ENCODE peak calls at places on chromosomes 4 and X, in five cellular contexts. O is dorsolateral prefrontal cortex; G is stimulated activated CD4-positive, alpha-beta T cell treated with anti-CD3 and anti-CD28 coated beads, Interleukin-15, amount 100 ng/mL, for 1 hour; N is A549; I is SW480. F is an unnamed sample.

GRCh38 chrX:53255738-53256191 is 25.6 kb downstream of the IQSEC2 start:
- DNase-seq in O (no peak), G (no peak), N (no peak), I (no peak), F (no peak)

GRCh38 chr4:8303485-8304281 is 34.1 kb downstream of the HTRA3 start:
- DNase-seq in O (no peak), G (no peak), N (peak; percentile 89), I (peak; percentile 71), F (peak; percentile 59)

GRCh38 chr4:173217727-173218126 is 49.1 kb downstream of the GALNT7 start:
- DNase-seq in O (no peak), G (no peak), N (no peak), I (no peak), F (no peak)

GRCh38 chrX:114619874-114620273 is 36.0 kb downstream of the HTR2C start:
- DNase-seq in O (no peak), G (no peak), N (no peak), I (no peak), F (peak; percentile 18)

GRCh38 chrX:118315529-118315928 is 30.4 kb upstream of the WDR44 start:
- DNase-seq in O (no peak), G (no peak), N (no peak), I (no peak), F (no peak)

GRCh38 chrX:149950681-149951080 is 12.4 kb upstream of the EOLA2 start:
- DNase-seq in O (no peak), G (no peak), N (peak; percentile 55), I (peak; percentile 21), F (peak; percentile 35)

GRCh38 chrX:1767026-1767425 is 152.2 kb downstream of the ASMT start:
- DNase-seq in O (peak; percentile 14), G (no peak), N (no peak), I (no peak), F (no peak)

GRCh38 chr4:54225671-54226398 is 3.3 kb upstream of the PDGFRA start:
- DNase-seq in O (no peak), G (no peak), N (no peak), I (no peak), F (peak; percentile 16)

GRCh38 chrX:23478056-23478455 is 143.4 kb downstream of the PTCHD1 start:
- DNase-seq in O (no peak), G (no peak), N (no peak), I (no peak), F (no peak)

GRCh38 chr4:24417206-24417605 is 167.1 kb downstream of the DHX15 start:
- DNase-seq in O (no peak), G (no peak), N (no peak), I (no peak), F (no peak)

GRCh38 chr4:72394264-72394663 is 174.8 kb downstream of the ADAMTS3 start:
- DNase-seq in O (no peak), G (no peak), N (peak; percentile 1), I (no peak), F (no peak)

GRCh38 chrX:132480581-132481203 is 8.1 kb downstream of the MBNL3 start:
- DNase-seq in O (no peak), G (no peak), N (no peak), I (peak; percentile 94), F (peak; percentile 34)

GRCh38 chr4:15420642-15421041 is 7.2 kb upstream of the C1QTNF7 start:
- DNase-seq in O (no peak), G (no peak), N (no peak), I (no peak), F (no peak)

GRCh38 chrX:30935985-30936384 is 46.9 kb upstream of the TAB3 start:
- DNase-seq in O (no peak), G (no peak), N (peak; percentile 21), I (peak; percentile 26), F (peak; percentile 52)